ENCODE peak calls at places on chromosomes 12 and 14, in eight cellular contexts. One of them, this sample, is unnamed.

GRCh38 chr14:69712637-69713088 is 54.3 kb upstream of the SRSF5 start:
- DNase-seq in right atrium auricular region: no peak
- DNase-seq in spleen: peak
- DNase-seq in vagina: no peak
- DNase-seq in psoas muscle: peak
- DNase-seq in HCT116: no peak
- DNase-seq in CD8-positive, alpha-beta T cell: no peak
- DNase-seq in AG04450: no peak
- DNase-seq in this sample: no peak

GRCh38 chr14:93085916-93086315 is 29.8 kb downstream of the ITPK1 start:
- DNase-seq in AG04450: no peak
- DNase-seq in right atrium auricular region: no peak
- DNase-seq in spleen: no peak
- DNase-seq in CD8-positive, alpha-beta T cell: no peak
- DNase-seq in HCT116: no peak
- DNase-seq in vagina: no peak
- DNase-seq in psoas muscle: no peak
- DNase-seq in this sample: no peak

GRCh38 chr12:41264281-41264680 is 76.2 kb downstream of the PDZRN4 start:
- DNase-seq in HCT116: no peak
- DNase-seq in right atrium auricular region: no peak
- DNase-seq in vagina: no peak
- DNase-seq in psoas muscle: no peak
- DNase-seq in CD8-positive, alpha-beta T cell: no peak
- DNase-seq in spleen: no peak
- DNase-seq in AG04450: no peak
- DNase-seq in this sample: no peak

GRCh38 chr14:102505775-102506598 is 3.6 kb downstream of the ANKRD9 start:
- DNase-seq in right atrium auricular region: no peak
- DNase-seq in psoas muscle: no peak
- DNase-seq in vagina: no peak
- DNase-seq in CD8-positive, alpha-beta T cell: no peak
- DNase-seq in AG04450: no peak
- DNase-seq in spleen: no peak
- DNase-seq in HCT116: no peak
- DNase-seq in this sample: no peak

GRCh38 chr14:68759017-68759569 is 33.8 kb downstream of the ZFP36L1 start:
- DNase-seq in AG04450: no peak
- DNase-seq in right atrium auricular region: no peak
- DNase-seq in psoas muscle: no peak
- DNase-seq in HCT116: no peak
- DNase-seq in CD8-positive, alpha-beta T cell: no peak
- DNase-seq in vagina: no peak
- DNase-seq in spleen: no peak
- DNase-seq in this sample: no peak

GRCh38 chr14:42428996-42429395 is 822.3 kb downstream of the LRFN5 start:
- DNase-seq in spleen: no peak
- DNase-seq in vagina: no peak
- DNase-seq in right atrium auricular region: no peak
- DNase-seq in psoas muscle: no peak
- DNase-seq in CD8-positive, alpha-beta T cell: no peak
- DNase-seq in HCT116: no peak
- DNase-seq in AG04450: no peak
- DNase-seq in this sample: no peak

GRCh38 chr12:66354291-66354690 is 52.0 kb downstream of the HELB start:
- DNase-seq in CD8-positive, alpha-beta T cell: no peak
- DNase-seq in psoas muscle: no peak
- DNase-seq in spleen: no peak
- DNase-seq in AG04450: no peak
- DNase-seq in right atrium auricular region: no peak
- DNase-seq in vagina: no peak
- DNase-seq in HCT116: no peak
- DNase-seq in this sample: no peak

GRCh38 chr14:65179918-65180724 is 77.8 kb upstream of the MAX start:
- DNase-seq in AG04450: peak
- DNase-seq in CD8-positive, alpha-beta T cell: no peak
- DNase-seq in vagina: no peak
- DNase-seq in right atrium auricular region: peak
- DNase-seq in psoas muscle: peak
- DNase-seq in HCT116: peak
- DNase-seq in spleen: no peak
- DNase-seq in this sample: no peak

DNA sequence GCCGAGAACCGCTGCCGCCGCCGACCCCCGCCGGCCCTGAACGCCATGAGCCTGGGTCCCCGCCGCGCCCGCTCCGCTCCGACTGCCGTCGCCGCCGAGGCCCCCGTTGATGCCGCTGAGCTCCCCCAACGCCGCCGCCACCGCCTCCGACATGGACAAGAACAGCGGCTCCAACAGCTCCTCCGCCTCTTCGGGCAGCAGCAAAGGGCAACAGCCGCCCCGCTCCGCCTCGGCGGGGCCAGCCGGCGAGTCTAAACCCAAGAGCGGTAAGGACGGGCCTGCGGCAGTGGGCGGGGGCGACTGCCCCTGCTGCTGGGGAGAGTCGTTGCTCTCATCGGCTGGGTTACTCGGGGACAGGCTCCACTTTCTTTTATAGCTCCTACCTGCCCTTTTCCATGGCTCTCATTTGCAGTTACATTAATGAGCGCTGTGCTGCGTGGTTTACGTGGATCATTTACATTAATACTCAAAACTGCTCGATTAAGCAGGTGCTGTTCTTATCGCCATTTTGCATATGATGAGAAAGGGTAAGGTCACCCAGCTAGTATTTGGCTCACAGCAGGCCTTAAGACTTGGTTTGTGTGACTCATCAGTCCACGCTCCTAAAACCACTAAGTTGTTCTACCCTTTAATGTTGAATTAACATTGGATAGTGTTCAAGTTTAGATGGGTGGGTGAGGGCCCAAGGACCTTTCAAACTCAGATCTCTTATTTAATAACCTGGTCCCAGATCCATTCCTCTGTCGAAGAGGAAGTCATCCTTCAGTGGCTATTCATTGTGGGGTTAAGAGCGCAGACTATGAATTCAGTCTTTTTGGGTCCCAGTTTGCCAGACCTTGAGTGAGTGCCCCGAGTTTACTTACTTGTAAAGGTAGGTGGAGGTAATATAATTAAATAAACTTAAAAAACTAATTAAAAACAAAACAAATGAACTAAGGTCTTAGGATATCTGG is 823 bp downstream of the RNF10 start:
- DNase-seq in CD8-positive, alpha-beta T cell: peak
- DNase-seq in AG04450: peak
- DNase-seq in psoas muscle: peak
- DNase-seq in right atrium auricular region: no peak
- DNase-seq in spleen: peak
- DNase-seq in HCT116: no peak
- DNase-seq in vagina: no peak
- DNase-seq in this sample: peak
- H3K27ac ChIP-seq in CD8-positive, alpha-beta T cell: peak
- H3K27ac ChIP-seq in AG04450: peak
- H3K27ac ChIP-seq in psoas muscle: peak
- H3K27ac ChIP-seq in right atrium auricular region: peak
- H3K27ac ChIP-seq in spleen: peak
- H3K27ac ChIP-seq in HCT116: peak
- H3K27ac ChIP-seq in vagina: peak
- H3K27ac ChIP-seq in this sample: peak

GRCh38 chr12:46209914-46210834 is 58.7 kb downstream of the SLC38A1 start:
- DNase-seq in psoas muscle: peak
- DNase-seq in vagina: no peak
- DNase-seq in spleen: peak
- DNase-seq in HCT116: no peak
- DNase-seq in CD8-positive, alpha-beta T cell: peak
- DNase-seq in AG04450: no peak
- DNase-seq in right atrium auricular region: no peak
- DNase-seq in this sample: no peak
- H3K27ac ChIP-seq in psoas muscle: peak
- H3K27ac ChIP-seq in vagina: peak
- H3K27ac ChIP-seq in spleen: peak
- H3K27ac ChIP-seq in HCT116: no peak
- H3K27ac ChIP-seq in CD8-positive, alpha-beta T cell: peak
- H3K27ac ChIP-seq in AG04450: no peak
- H3K27ac ChIP-seq in right atrium auricular region: peak
- H3K27ac ChIP-seq in this sample: peak

GRCh38 chr12:124517260-124518050 is 50.0 kb downstream of the NCOR2 start:
- DNase-seq in psoas muscle: peak
- DNase-seq in HCT116: no peak
- DNase-seq in AG04450: no peak
- DNase-seq in CD8-positive, alpha-beta T cell: no peak
- DNase-seq in spleen: no peak
- DNase-seq in right atrium auricular region: no peak
- DNase-seq in vagina: no peak
- DNase-seq in this sample: no peak

GRCh38 chr12:124519741-124520140 is 47.7 kb downstream of the NCOR2 start:
- DNase-seq in right atrium auricular region: no peak
- DNase-seq in CD8-positive, alpha-beta T cell: no peak
- DNase-seq in spleen: no peak
- DNase-seq in AG04450: no peak
- DNase-seq in psoas muscle: peak
- DNase-seq in HCT116: no peak
- DNase-seq in vagina: no peak
- DNase-seq in this sample: no peak

GRCh38 chr12:124516850-124517249 is 50.6 kb downstream of the NCOR2 start:
- DNase-seq in right atrium auricular region: no peak
- DNase-seq in spleen: no peak
- DNase-seq in psoas muscle: no peak
- DNase-seq in HCT116: no peak
- DNase-seq in AG04450: no peak
- DNase-seq in vagina: no peak
- DNase-seq in CD8-positive, alpha-beta T cell: no peak
- DNase-seq in this sample: no peak

GRCh38 chr12:124520258-124520657 is 47.2 kb downstream of the NCOR2 start:
- DNase-seq in HCT116: no peak
- DNase-seq in psoas muscle: no peak
- DNase-seq in vagina: no peak
- DNase-seq in spleen: no peak
- DNase-seq in CD8-positive, alpha-beta T cell: no peak
- DNase-seq in right atrium auricular region: peak
- DNase-seq in AG04450: no peak
- DNase-seq in this sample: no peak

DNA sequence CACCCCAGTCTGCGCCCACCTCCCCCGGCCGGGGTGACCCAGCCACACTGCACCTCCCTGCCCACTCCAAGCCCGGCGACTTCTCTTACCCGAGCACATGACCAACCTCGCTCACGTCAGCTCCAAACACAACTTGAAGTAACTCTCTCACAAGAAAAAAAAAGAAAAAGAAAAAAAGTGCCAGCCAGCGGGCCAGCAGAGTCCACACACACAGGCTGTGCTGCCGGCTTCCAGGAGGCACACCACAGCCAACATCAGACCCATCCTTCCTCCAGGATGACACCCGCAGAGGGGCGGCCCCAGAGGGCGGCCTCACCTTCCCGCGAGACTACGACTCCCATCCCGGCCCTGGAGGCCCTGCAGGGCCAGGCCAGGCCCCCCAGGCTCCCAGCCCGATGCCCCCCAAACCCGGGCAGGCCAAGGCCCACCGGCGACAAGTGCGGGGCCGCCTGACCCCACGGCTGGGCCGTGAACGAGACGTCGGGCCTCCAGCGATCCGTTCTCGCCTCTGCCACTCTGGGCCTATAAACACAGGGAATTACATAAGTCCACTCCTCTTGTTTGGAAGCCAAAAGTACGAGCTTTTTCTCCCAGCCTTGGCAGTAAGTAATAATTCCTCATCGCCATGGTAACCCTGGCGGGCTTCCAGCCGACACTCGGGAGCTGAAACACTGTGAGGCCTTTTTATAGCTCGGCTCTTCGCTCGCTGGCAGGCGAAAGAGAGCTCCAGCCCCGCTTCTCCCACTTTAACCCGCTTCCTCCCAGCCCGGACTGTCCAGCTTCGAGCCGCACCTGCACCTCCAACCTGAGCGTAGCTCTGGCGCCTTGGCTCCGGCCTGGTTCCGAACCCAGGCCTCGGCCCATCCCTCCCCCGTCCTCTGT is 49.1 kb downstream of the NCOR2 start:
- DNase-seq in vagina: no peak
- DNase-seq in right atrium auricular region: peak
- DNase-seq in AG04450: peak
- DNase-seq in CD8-positive, alpha-beta T cell: no peak
- DNase-seq in spleen: no peak
- DNase-seq in HCT116: peak
- DNase-seq in psoas muscle: peak
- DNase-seq in this sample: no peak
- H3K27ac ChIP-seq in vagina: peak
- H3K27ac ChIP-seq in right atrium auricular region: peak
- H3K27ac ChIP-seq in AG04450: peak
- H3K27ac ChIP-seq in CD8-positive, alpha-beta T cell: no peak
- H3K27ac ChIP-seq in spleen: peak
- H3K27ac ChIP-seq in HCT116: peak
- H3K27ac ChIP-seq in psoas muscle: peak
- H3K27ac ChIP-seq in this sample: no peak

DNA sequence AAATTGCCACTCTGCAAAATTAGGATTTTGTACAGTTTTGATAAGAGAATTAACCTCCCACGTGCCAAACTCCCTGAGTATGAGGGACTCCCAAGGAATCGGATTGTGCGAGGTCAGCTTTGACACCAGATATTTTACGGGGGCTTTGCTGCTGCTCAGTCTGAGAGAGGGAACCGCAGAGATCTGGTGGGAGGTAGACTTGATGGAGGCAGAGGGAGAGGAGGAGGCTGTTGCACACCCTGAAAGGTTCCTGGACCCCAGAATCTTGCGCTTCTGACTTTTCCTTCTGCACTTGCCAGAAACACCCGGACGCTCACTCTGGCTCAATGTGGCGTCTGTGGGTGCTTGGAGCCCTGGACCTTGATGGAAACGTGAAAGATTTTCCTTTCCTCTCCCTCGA is 83.9 kb downstream of the PAPOLA start:
- DNase-seq in spleen: peak
- DNase-seq in vagina: peak
- DNase-seq in HCT116: no peak
- DNase-seq in psoas muscle: no peak
- DNase-seq in CD8-positive, alpha-beta T cell: peak
- DNase-seq in right atrium auricular region: peak
- DNase-seq in AG04450: no peak
- DNase-seq in this sample: no peak
- H3K27ac ChIP-seq in spleen: no peak
- H3K27ac ChIP-seq in vagina: no peak
- H3K27ac ChIP-seq in HCT116: no peak
- H3K27ac ChIP-seq in psoas muscle: no peak
- H3K27ac ChIP-seq in CD8-positive, alpha-beta T cell: no peak
- H3K27ac ChIP-seq in right atrium auricular region: no peak
- H3K27ac ChIP-seq in AG04450: no peak
- H3K27ac ChIP-seq in this sample: no peak

GRCh38 chr12:52493172-52493571 is at the start of gene KRT6A:
- DNase-seq in AG04450: no peak
- DNase-seq in CD8-positive, alpha-beta T cell: no peak
- DNase-seq in vagina: no peak
- DNase-seq in right atrium auricular region: no peak
- DNase-seq in HCT116: no peak
- DNase-seq in spleen: no peak
- DNase-seq in psoas muscle: no peak
- DNase-seq in this sample: no peak
- H3K27ac ChIP-seq in AG04450: no peak
- H3K27ac ChIP-seq in CD8-positive, alpha-beta T cell: no peak
- H3K27ac ChIP-seq in vagina: peak
- H3K27ac ChIP-seq in right atrium auricular region: no peak
- H3K27ac ChIP-seq in HCT116: no peak
- H3K27ac ChIP-seq in spleen: no peak
- H3K27ac ChIP-seq in psoas muscle: no peak
- H3K27ac ChIP-seq in this sample: no peak

This sample was measured in CD4-positive, alpha-beta T cell.